ENCODE peak calls at places on chromosomes 2 and 18, in seven cellular contexts. N is activated T-cell treated with anti-CD3 and anti-CD28 coated beads for 1 hour, G is A673, F is COR-L47, X is IMR-90, W is hypothalamus, Y is fibroblast of the aortic adventitia. H is an unnamed sample.

GRCh38 chr2:172085460-172086159 is at the start of gene DLX1:
- DNase-seq in N (no peak), G (no peak), F (peak), X (no peak), W (no peak), Y (no peak), H (no peak)

GRCh38 chr2:126916744-126917143 is 18.1 kb downstream of the TEX51 start:
- DNase-seq in N (no peak), G (no peak), F (no peak), X (no peak), W (no peak), Y (no peak), H (no peak)

GRCh38 chr2:37585982-37586621 is 85.3 kb downstream of the CDC42EP3 start:
- DNase-seq in N (peak), G (peak), F (no peak), X (peak), W (no peak), Y (peak), H (no peak)

GRCh38 chr2:240344904-240345303 is 90.6 kb upstream of the GPC1 start:
- DNase-seq in N (no peak), G (no peak), F (no peak), X (no peak), W (no peak), Y (peak), H (peak)

GRCh38 chr18:46478796-46479195 is 178.2 kb downstream of the LOXHD1 start:
- DNase-seq in N (no peak), G (no peak), F (no peak), X (no peak), W (no peak), Y (no peak), H (no peak)

GRCh38 chr2:2270808-2271415 is 60.2 kb downstream of the MYT1L start:
- DNase-seq in N (no peak), G (no peak), F (no peak), X (no peak), W (no peak), Y (no peak), H (peak)

GRCh38 chr2:176733698-176734430 is 464.6 kb downstream of the MTX2 start:
- DNase-seq in N (no peak), G (no peak), F (no peak), X (no peak), W (no peak), Y (no peak), H (no peak)

GRCh38 chr2:101983486-101983885 is 8.3 kb upstream of the IL1R2 start:
- DNase-seq in N (no peak), G (peak), F (no peak), X (no peak), W (no peak), Y (peak), H (no peak)

GRCh38 chr2:150630587-150631235 is 143.2 kb upstream of the RND3 start:
- DNase-seq in N (no peak), G (peak), F (no peak), X (peak), W (no peak), Y (peak), H (peak)